ENCODE peak calls at places on chromosomes 5 and 9, in five cellular contexts. One of them, this sample, is unnamed.

GRCh38 chr9:86589273-86589672 is 235.1 kb upstream of the TUT7 start:
- DNase-seq in AG08396: no peak
- DNase-seq in amniotic stem cell: no peak
- DNase-seq in central memory CD8-positive, alpha-beta T cell: no peak
- DNase-seq in T-helper 1 cell: no peak
- DNase-seq in this sample: no peak

GRCh38 chr5:9251379-9251980 is 294.4 kb downstream of the SEMA5A start:
- DNase-seq in AG08396: no peak
- DNase-seq in T-helper 1 cell: no peak
- DNase-seq in amniotic stem cell: no peak
- DNase-seq in central memory CD8-positive, alpha-beta T cell: no peak
- DNase-seq in this sample: no peak

GRCh38 chr5:113031557-113031956 is 55.0 kb downstream of the DCP2 start:
- DNase-seq in central memory CD8-positive, alpha-beta T cell: no peak
- DNase-seq in T-helper 1 cell: no peak
- DNase-seq in AG08396: no peak
- DNase-seq in amniotic stem cell: no peak
- DNase-seq in this sample: no peak

GRCh38 chr5:91176288-91177016 is 206.7 kb downstream of the ARRDC3 start:
- DNase-seq in AG08396: no peak
- DNase-seq in central memory CD8-positive, alpha-beta T cell: no peak
- DNase-seq in amniotic stem cell: no peak
- DNase-seq in T-helper 1 cell: no peak
- DNase-seq in this sample: no peak

GRCh38 chr9:77588319-77588937 is 59.7 kb downstream of the GNA14 start:
- DNase-seq in central memory CD8-positive, alpha-beta T cell: no peak
- DNase-seq in T-helper 1 cell: no peak
- DNase-seq in AG08396: peak
- DNase-seq in amniotic stem cell: peak
- DNase-seq in this sample: no peak

GRCh38 chr9:91360551-91361293 is 996 bp downstream of the AUH start:
- DNase-seq in central memory CD8-positive, alpha-beta T cell: no peak
- DNase-seq in T-helper 1 cell: no peak
- DNase-seq in AG08396: no peak
- DNase-seq in amniotic stem cell: no peak
- DNase-seq in this sample: no peak

GRCh38 chr9:6910497-6910896 is 152.7 kb downstream of the KDM4C start:
- DNase-seq in AG08396: no peak
- DNase-seq in central memory CD8-positive, alpha-beta T cell: no peak
- DNase-seq in amniotic stem cell: no peak
- DNase-seq in T-helper 1 cell: no peak
- DNase-seq in this sample: no peak

GRCh38 chr5:98899456-98899855 is 29.4 kb downstream of the CHD1 start:
- DNase-seq in T-helper 1 cell: no peak
- DNase-seq in amniotic stem cell: no peak
- DNase-seq in AG08396: no peak
- DNase-seq in central memory CD8-positive, alpha-beta T cell: no peak
- DNase-seq in this sample: no peak

GRCh38 chr5:109986726-109987125 is 297.0 kb downstream of the MAN2A1 start:
- DNase-seq in amniotic stem cell: no peak
- DNase-seq in AG08396: no peak
- DNase-seq in central memory CD8-positive, alpha-beta T cell: no peak
- DNase-seq in T-helper 1 cell: no peak
- DNase-seq in this sample: no peak

GRCh38 chr9:96080364-96080763 is 204.9 kb downstream of the ERCC6L2 start:
- DNase-seq in T-helper 1 cell: no peak
- DNase-seq in amniotic stem cell: no peak
- DNase-seq in AG08396: no peak
- DNase-seq in central memory CD8-positive, alpha-beta T cell: no peak
- DNase-seq in this sample: no peak

GRCh38 chr5:159099049-159099760 is 511 bp downstream of the EBF1 start:
- DNase-seq in amniotic stem cell: peak
- DNase-seq in T-helper 1 cell: no peak
- DNase-seq in central memory CD8-positive, alpha-beta T cell: no peak
- DNase-seq in AG08396: peak
- DNase-seq in this sample: no peak

GRCh38 chr5:14728109-14728938 is 63.8 kb downstream of the OTULIN start:
- DNase-seq in amniotic stem cell: no peak
- DNase-seq in central memory CD8-positive, alpha-beta T cell: no peak
- DNase-seq in AG08396: no peak
- DNase-seq in T-helper 1 cell: no peak
- DNase-seq in this sample: peak

GRCh38 chr9:93648836-93649235 is 72.5 kb downstream of the PHF2 start:
- DNase-seq in amniotic stem cell: no peak
- DNase-seq in T-helper 1 cell: no peak
- DNase-seq in central memory CD8-positive, alpha-beta T cell: no peak
- DNase-seq in AG08396: no peak
- DNase-seq in this sample: no peak

GRCh38 chr9:80090317-80090716 is 518.6 kb downstream of the TLE4 start:
- DNase-seq in AG08396: no peak
- DNase-seq in T-helper 1 cell: no peak
- DNase-seq in central memory CD8-positive, alpha-beta T cell: no peak
- DNase-seq in amniotic stem cell: no peak
- DNase-seq in this sample: no peak

GRCh38 chr5:138032028-138032571 is 779 bp downstream of the FAM13B start:
- DNase-seq in T-helper 1 cell: peak
- DNase-seq in central memory CD8-positive, alpha-beta T cell: no peak
- DNase-seq in AG08396: no peak
- DNase-seq in amniotic stem cell: no peak
- DNase-seq in this sample: peak

GRCh38 chr5:148808864-148809642 is 17.4 kb upstream of the ADRB2 start:
- DNase-seq in central memory CD8-positive, alpha-beta T cell: no peak
- DNase-seq in AG08396: no peak
- DNase-seq in T-helper 1 cell: no peak
- DNase-seq in amniotic stem cell: no peak
- DNase-seq in this sample: no peak

GRCh38 chr9:111627260-111627963 is 3.7 kb upstream of the DNAJC25 start:
- DNase-seq in amniotic stem cell: no peak
- DNase-seq in AG08396: no peak
- DNase-seq in central memory CD8-positive, alpha-beta T cell: no peak
- DNase-seq in T-helper 1 cell: no peak
- DNase-seq in this sample: no peak

GRCh38 chr9:125323615-125324014 is 62.0 kb downstream of the GAPVD1 start:
- DNase-seq in T-helper 1 cell: no peak
- DNase-seq in central memory CD8-positive, alpha-beta T cell: no peak
- DNase-seq in AG08396: peak
- DNase-seq in amniotic stem cell: no peak
- DNase-seq in this sample: no peak

GRCh38 chr5:148418511-148418910 is 34.8 kb downstream of the FBXO38 start:
- DNase-seq in AG08396: no peak
- DNase-seq in amniotic stem cell: no peak
- DNase-seq in T-helper 1 cell: no peak
- DNase-seq in central memory CD8-positive, alpha-beta T cell: no peak
- DNase-seq in this sample: no peak